ENCODE peak calls at places on chromosomes 13 and 19, in four cellular contexts. One of them, this sample, is unnamed.

GRCh38 chr19:54209058-54209747 is 8.5 kb downstream of the RPS9 start:
- DNase-seq in adrenal gland: peak
- DNase-seq in erythroblast: no peak
- DNase-seq in NB4: no peak
- DNase-seq in this sample: no peak

GRCh38 chr13:113656015-113656588 is 1.9 kb downstream of the ATP4B start:
- DNase-seq in adrenal gland: peak
- DNase-seq in erythroblast: no peak
- DNase-seq in NB4: no peak
- DNase-seq in this sample: no peak

GRCh38 chr13:35046587-35046986 is 104.5 kb downstream of the NBEA start:
- DNase-seq in NB4: no peak
- DNase-seq in erythroblast: no peak
- DNase-seq in adrenal gland: no peak
- DNase-seq in this sample: no peak

GRCh38 chr13:95745289-95745688 is 68.3 kb downstream of the DNAJC3 start:
- DNase-seq in adrenal gland: no peak
- DNase-seq in NB4: no peak
- DNase-seq in erythroblast: no peak
- DNase-seq in this sample: no peak

GRCh38 chr13:29953542-29953941 is 103.1 kb upstream of the UBL3 start:
- DNase-seq in NB4: peak
- DNase-seq in erythroblast: no peak
- DNase-seq in adrenal gland: no peak
- DNase-seq in this sample: no peak

GRCh38 chr19:34996978-34997640 is 3.0 kb upstream of the GRAMD1A start:
- DNase-seq in erythroblast: no peak
- DNase-seq in adrenal gland: no peak
- DNase-seq in NB4: peak
- DNase-seq in this sample: no peak

GRCh38 chr13:40152145-40152544 is 496.7 kb downstream of the COG6 start:
- DNase-seq in erythroblast: no peak
- DNase-seq in NB4: no peak
- DNase-seq in adrenal gland: peak
- DNase-seq in this sample: no peak

GRCh38 chr19:8673281-8673891 is 25.2 kb downstream of the ACTL9 start:
- DNase-seq in erythroblast: no peak
- DNase-seq in adrenal gland: no peak
- DNase-seq in NB4: no peak
- DNase-seq in this sample: no peak

GRCh38 chr13:30762643-30763042 is 27.3 kb downstream of the ALOX5AP start:
- DNase-seq in erythroblast: no peak
- DNase-seq in NB4: no peak
- DNase-seq in adrenal gland: no peak
- DNase-seq in this sample: no peak

GRCh38 chr19:38657633-38658222 is 10.3 kb downstream of the ACTN4 start:
- DNase-seq in adrenal gland: peak
- DNase-seq in erythroblast: no peak
- DNase-seq in NB4: no peak
- DNase-seq in this sample: no peak

GRCh38 chr13:106534844-106535551 is 464 bp downstream of the EFNB2 start:
- DNase-seq in adrenal gland: no peak
- DNase-seq in erythroblast: peak
- DNase-seq in NB4: no peak
- DNase-seq in this sample: no peak

GRCh38 chr13:27374650-27375049 is 49.8 kb upstream of the GTF3A start:
- DNase-seq in NB4: peak
- DNase-seq in adrenal gland: peak
- DNase-seq in erythroblast: peak
- DNase-seq in this sample: peak

GRCh38 chr13:76472916-76473315 is 413.3 kb downstream of the KCTD12 start:
- DNase-seq in erythroblast: no peak
- DNase-seq in adrenal gland: no peak
- DNase-seq in NB4: no peak
- DNase-seq in this sample: no peak

DNA sequence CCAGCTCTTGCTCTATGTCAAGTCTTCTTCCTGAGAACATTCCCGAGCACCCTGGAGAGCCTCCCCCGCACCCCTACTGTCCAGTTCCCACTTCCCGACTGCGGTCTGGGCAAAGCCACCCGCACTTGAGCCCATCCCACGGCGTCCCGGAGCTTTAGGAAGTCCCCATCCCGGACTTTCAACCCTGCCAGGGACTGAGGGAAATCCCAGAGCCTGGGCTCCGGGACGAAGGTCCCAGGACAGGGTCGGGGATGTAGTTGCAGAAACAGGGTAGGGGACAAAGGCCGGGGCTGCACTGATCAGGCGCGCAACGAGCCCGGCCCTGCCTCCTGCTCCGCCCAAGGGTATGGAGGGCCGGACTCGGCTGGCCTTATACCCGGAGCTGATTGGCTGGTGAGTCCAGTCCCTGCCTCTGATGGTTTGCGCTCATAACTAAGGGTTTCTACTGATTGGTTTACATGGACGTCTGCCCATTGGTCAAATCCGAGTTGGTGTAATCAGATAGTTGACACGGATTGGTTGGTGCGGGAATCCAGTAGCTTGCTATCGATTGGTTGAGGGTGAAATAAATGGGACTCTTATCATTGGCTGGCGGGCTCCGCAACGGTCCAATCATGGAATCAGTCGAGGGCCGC is 824 bp upstream of the MPND start:
- DNase-seq in adrenal gland: peak
- DNase-seq in erythroblast: peak
- DNase-seq in NB4: peak
- DNase-seq in this sample: peak
- TF ChIP-seq POLR2A in adrenal gland: peak
- TF ChIP-seq POLR2A in erythroblast: peak
- TF ChIP-seq POLR2A in NB4: peak
- TF ChIP-seq POLR2A in this sample: peak

DNA sequence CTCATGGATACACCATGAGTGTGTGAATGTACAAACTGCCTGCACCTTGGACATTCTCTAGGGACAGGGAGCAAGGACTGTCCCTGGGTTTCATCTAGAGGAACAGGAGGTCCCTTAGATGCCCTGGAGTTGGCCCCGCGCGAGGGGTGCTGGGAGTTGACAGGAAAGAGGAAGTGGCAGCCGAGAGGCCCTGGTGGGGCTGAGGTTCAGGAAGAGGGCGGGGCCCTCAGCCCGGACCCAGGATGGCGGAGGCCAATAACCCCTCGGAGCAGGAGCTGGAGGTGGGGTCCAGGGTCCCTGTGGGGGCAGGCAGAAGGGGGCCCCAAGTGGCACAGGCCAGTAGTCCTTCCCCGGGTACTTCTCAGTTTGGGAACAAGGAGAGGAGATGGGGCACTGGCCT is 6.9 kb downstream of the PKN1 start:
- DNase-seq in adrenal gland: peak
- DNase-seq in erythroblast: peak
- DNase-seq in NB4: peak
- DNase-seq in this sample: no peak
- TF ChIP-seq POLR2A in adrenal gland: no peak
- TF ChIP-seq POLR2A in erythroblast: peak
- TF ChIP-seq POLR2A in NB4: no peak
- TF ChIP-seq POLR2A in this sample: no peak

DNA sequence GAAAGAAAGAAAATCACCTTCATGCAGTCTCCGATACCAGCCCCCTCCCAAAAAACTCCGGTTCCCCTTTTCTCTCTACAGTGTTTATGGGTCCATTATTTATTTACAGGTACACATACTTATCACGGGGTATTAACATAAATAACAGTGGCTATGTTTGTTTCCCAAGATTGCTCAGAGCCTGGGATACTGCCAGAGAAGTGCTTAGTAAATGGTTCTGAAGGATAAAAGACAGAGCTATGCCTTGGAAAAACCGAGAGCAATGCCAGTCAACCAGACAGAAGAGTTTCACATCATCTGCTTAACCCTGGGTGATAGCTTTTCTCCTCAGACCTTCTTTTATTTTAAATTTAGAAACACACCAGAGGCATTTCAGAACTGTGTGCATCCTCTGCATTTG is 61.3 kb downstream of the NUFIP1 start:
- DNase-seq in adrenal gland: no peak
- DNase-seq in erythroblast: no peak
- DNase-seq in NB4: no peak
- DNase-seq in this sample: no peak
- TF ChIP-seq POLR2A in adrenal gland: no peak
- TF ChIP-seq POLR2A in erythroblast: no peak
- TF ChIP-seq POLR2A in NB4: no peak
- TF ChIP-seq POLR2A in this sample: no peak

DNA sequence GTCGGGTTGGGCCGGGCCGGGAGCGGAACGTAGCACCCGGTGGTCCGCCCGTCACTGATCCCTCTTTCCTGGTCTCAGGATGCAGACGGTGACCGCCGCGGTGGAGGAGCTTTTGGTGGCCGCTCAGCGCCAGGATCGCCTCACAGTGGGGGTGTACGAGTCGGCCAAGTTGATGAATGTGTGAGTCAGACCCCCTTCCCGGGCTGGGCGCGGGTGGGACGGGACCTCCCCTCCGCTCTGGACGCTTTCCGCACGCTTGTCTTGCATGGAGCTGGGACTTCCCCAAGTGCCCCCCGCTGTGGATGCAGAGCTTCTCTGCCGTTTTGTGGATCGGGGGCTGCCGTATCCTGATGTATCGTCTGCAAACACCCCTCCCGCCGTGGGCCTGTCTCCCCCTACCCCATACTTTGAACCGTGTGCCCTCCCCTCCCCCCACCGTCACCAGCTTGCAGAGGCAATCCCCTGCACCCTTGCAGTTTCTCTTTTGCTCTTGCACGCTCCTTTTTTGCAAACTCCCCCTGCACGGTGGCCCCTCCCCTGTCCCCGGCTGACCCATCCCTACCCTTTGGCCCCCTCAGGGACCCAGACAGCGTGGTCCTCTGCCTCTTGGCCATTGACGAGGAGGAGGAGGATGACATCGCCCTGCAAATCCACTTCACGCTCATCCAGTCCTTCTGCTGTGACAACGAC is 669 bp downstream of the GADD45B start:
- DNase-seq in erythroblast: no peak
- DNase-seq in adrenal gland: peak
- DNase-seq in NB4: peak
- DNase-seq in this sample: peak
- TF ChIP-seq POLR2A in erythroblast: no peak
- TF ChIP-seq POLR2A in adrenal gland: no peak
- TF ChIP-seq POLR2A in NB4: no peak
- TF ChIP-seq POLR2A in this sample: no peak

DNA sequence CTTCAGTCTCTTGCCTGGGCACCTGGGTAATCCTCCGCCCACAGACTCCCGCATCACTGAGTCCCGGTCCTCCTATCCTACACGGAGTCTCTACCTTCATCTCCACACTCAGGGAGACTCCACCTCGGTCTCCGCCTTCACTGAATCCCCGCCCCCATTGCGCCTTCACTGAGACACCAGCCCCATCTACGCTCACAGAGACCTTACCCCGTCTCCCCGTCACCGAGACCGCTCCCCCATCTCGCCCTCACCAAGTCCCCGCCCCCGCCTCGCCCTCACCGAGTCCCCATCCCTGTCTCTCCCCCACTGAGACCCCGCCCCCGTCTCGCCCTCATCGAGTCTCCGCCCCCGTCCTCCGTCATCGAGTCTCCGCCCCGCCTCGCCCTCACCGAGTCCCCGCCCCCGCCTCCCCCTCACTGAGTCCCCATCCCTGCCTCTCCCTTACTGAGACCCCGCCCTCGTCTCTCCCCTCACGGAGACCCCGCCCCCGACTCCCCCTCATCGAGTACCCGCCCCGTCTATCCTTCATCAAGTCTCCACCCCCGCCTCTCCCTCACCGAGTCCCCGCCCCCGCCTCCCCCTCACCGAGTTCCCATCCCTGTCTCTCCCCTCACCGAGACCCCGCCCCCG is 23.1 kb upstream of the ZNF846 start:
- DNase-seq in adrenal gland: peak
- DNase-seq in NB4: peak
- DNase-seq in erythroblast: peak
- DNase-seq in this sample: peak
- TF ChIP-seq POLR2A in adrenal gland: no peak
- TF ChIP-seq POLR2A in NB4: no peak
- TF ChIP-seq POLR2A in erythroblast: no peak
- TF ChIP-seq POLR2A in this sample: no peak

GRCh38 chr19:45780448-45781281 is 1.6 kb downstream of the DMPK start:
- DNase-seq in erythroblast: no peak
- DNase-seq in NB4: no peak
- DNase-seq in adrenal gland: peak
- DNase-seq in this sample: no peak

GRCh38 chr19:45781282-45782161 is 768 bp downstream of the DMPK start:
- DNase-seq in NB4: no peak
- DNase-seq in adrenal gland: peak
- DNase-seq in erythroblast: no peak
- DNase-seq in this sample: no peak

GRCh38 chr19:45782820-45783785 is 813 bp upstream of the DMPK start:
- DNase-seq in NB4: no peak
- DNase-seq in erythroblast: no peak
- DNase-seq in adrenal gland: peak
- DNase-seq in this sample: no peak

GRCh38 chr19:45784096-45784495 is 1.8 kb upstream of the DMPK start:
- DNase-seq in NB4: no peak
- DNase-seq in adrenal gland: no peak
- DNase-seq in erythroblast: no peak
- DNase-seq in this sample: no peak

GRCh38 chr19:45782162-45782623 is at the start of gene DMPK:
- DNase-seq in NB4: no peak
- DNase-seq in erythroblast: peak
- DNase-seq in adrenal gland: peak
- DNase-seq in this sample: no peak
- TF ChIP-seq POLR2A in NB4: no peak
- TF ChIP-seq POLR2A in erythroblast: no peak
- TF ChIP-seq POLR2A in adrenal gland: no peak
- TF ChIP-seq POLR2A in this sample: no peak

DNA sequence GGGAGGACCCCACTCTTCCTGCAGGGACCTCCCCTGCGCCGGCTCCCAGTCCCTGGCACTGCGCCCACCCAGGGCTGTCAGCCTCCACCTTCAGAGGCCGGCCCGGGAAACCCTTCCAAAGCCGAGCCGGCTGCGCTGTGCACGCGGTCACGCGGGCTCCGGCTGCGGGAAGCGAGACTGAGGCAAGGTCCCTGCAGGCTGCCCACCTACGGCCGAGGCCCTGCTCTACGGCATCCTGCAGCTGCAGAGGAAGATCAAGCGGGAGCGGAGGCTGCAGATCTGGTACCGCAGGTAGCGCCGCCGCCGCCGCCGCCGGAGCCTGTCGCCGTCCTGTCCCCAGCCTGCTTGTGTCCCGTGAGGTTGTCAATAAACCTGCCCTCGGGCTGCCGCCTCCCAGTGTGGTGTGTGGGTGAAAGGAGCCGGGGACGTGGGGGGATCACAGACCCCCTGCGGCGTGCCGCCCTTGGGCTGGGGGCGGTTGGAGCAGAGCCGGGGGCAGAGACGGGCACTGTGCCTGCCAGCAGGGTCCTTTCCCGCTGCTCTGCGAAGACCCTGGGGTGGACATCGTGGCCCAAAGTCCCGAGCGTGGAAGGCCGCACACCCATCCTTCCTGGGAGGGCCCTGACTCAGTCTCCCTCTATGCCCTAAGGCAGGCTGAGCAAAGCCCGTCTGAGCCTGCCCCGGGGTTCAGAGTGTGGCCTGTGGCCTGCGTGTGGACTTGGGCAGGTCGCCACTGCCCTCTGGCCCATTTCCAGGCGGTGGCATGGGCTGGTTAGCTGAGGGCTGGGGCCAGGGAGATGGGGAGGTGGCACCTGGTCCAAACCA is 5.9 kb downstream of the GAMT start:
- DNase-seq in erythroblast: no peak
- DNase-seq in NB4: no peak
- DNase-seq in adrenal gland: no peak
- DNase-seq in this sample: no peak
- TF ChIP-seq POLR2A in erythroblast: no peak
- TF ChIP-seq POLR2A in NB4: no peak
- TF ChIP-seq POLR2A in adrenal gland: no peak
- TF ChIP-seq POLR2A in this sample: no peak

GRCh38 chr19:6828306-6828697 is 55.8 kb downstream of the VAV1 start:
- DNase-seq in adrenal gland: no peak
- DNase-seq in erythroblast: no peak
- DNase-seq in NB4: no peak
- DNase-seq in this sample: no peak
- TF ChIP-seq POLR2A in adrenal gland: no peak
- TF ChIP-seq POLR2A in erythroblast: no peak
- TF ChIP-seq POLR2A in NB4: no peak
- TF ChIP-seq POLR2A in this sample: no peak

This sample was measured in breast epithelium.